ENCODE peak calls at places on chromosomes 1 and 21, in nine cellular contexts. M is LNCaP clone FGC; O is NCI-H1436; S is anterior cingulate cortex; G is stimulated activated CD4-positive, alpha-beta T cell treated with anti-CD3 and anti-CD28 coated beads, Interleukin-2, amount 100 ng/mL, for 24 hours; P is spleen; A is Jurkat, Clone E6-1; Z is activated effector memory CD4-positive, alpha-beta T cell treated with anti-CD3 and anti-CD28 coated beads, Interleukin-2, amount 50 U/mL, for 16 hours; R is RCC 7860. J is an unnamed sample.

GRCh38 chr1:212062832-212063438 is 27.4 kb downstream of the DTL start:
- DNase-seq in P (no peak), G (no peak), A (no peak), M (peak; percentile 23), S (no peak), R (peak; percentile 60), Z (no peak), O (peak; percentile 41), J (no peak)

GRCh38 chr1:60228253-60228594 is 154.7 kb upstream of the C1orf87 start:
- DNase-seq in Z (no peak), A (no peak), P (no peak), R (no peak), O (no peak), M (no peak), S (no peak), G (no peak), J (no peak)

GRCh38 chr1:100188617-100189016 is 10.6 kb upstream of the LRRC39 start:
- DNase-seq in P (no peak), Z (no peak), S (peak; percentile 3), A (no peak), M (peak; percentile 10), G (no peak), R (peak; percentile 96), O (no peak), J (no peak)

GRCh38 chr1:64474639-64475038 is 4.7 kb downstream of the CACHD1 start:
- DNase-seq in Z (no peak), P (no peak), A (no peak), O (no peak), S (no peak), R (peak; percentile 33), M (peak; percentile 93), G (no peak), J (no peak)

GRCh38 chr21:35386491-35387079 is 337.5 kb upstream of the RUNX1 start:
- DNase-seq in O (no peak), Z (no peak), S (no peak), A (no peak), M (no peak), G (no peak), P (no peak), R (no peak), J (no peak)

GRCh38 chr1:209326876-209327275 is 256.6 kb upstream of the CAMK1G start:
- DNase-seq in P (no peak), A (no peak), G (no peak), R (no peak), O (no peak), M (no peak), Z (no peak), S (no peak), J (no peak)

GRCh38 chr1:202659541-202659940 is 50.7 kb downstream of the SYT2 start:
- DNase-seq in P (no peak), Z (no peak), G (no peak), M (no peak), R (no peak), O (no peak), A (no peak), S (no peak), J (no peak)

GRCh38 chr1:234775477-234776246 is 165.7 kb upstream of the IRF2BP2 start:
- DNase-seq in P (peak; percentile 79), S (no peak), M (no peak), G (peak; percentile 24), Z (no peak), A (no peak), O (no peak), R (peak; percentile 45), J (no peak)

GRCh38 chr1:245488346-245489110 is 333.7 kb downstream of the KIF26B start:
- DNase-seq in Z (no peak), S (no peak), P (no peak), M (no peak), A (no peak), R (no peak), O (no peak), G (no peak), J (no peak)

GRCh38 chr1:159598196-159598595 is 10.6 kb downstream of the APCS start:
- DNase-seq in A (no peak), O (no peak), S (no peak), M (no peak), P (no peak), Z (no peak), R (peak; percentile 99), G (no peak), J (no peak)

GRCh38 chr1:44801491-44802305 is 1.5 kb downstream of the PLK3 start:
- DNase-seq in R (no peak), G (no peak), S (peak; percentile 62), O (no peak), M (no peak), P (peak; percentile 84), A (no peak), Z (peak; percentile 81), J (peak; percentile 81)

GRCh38 chr1:71987210-71987609 is 295.1 kb downstream of the NEGR1 start:
- DNase-seq in A (no peak), Z (no peak), M (no peak), S (no peak), P (no peak), G (no peak), R (no peak), O (no peak), J (no peak)

GRCh38 chr1:108830119-108831008 is 26.5 kb downstream of the AKNAD1 start:
- DNase-seq in A (no peak), S (peak; percentile 29), O (no peak), P (peak; percentile 73), M (no peak), Z (no peak), R (peak; percentile 98), G (no peak), J (peak; percentile 88)

GRCh38 chr1:29675481-29676263 is 439.4 kb downstream of the PTPRU start:
- DNase-seq in R (no peak), M (no peak), A (no peak), O (no peak), Z (no peak), S (no peak), P (no peak), G (no peak), J (no peak)

GRCh38 chr1:161342186-161342585 is 25.5 kb downstream of the CFAP126 start:
- DNase-seq in M (no peak), Z (no peak), A (no peak), S (no peak), G (no peak), P (no peak), O (no peak), R (no peak), J (no peak)

GRCh38 chr1:206581571-206581981 is 30.7 kb downstream of the EIF2D start:
- DNase-seq in R (no peak), G (peak; percentile 70), Z (peak; percentile 90), P (peak; percentile 86), S (no peak), A (no peak), M (no peak), O (no peak), J (no peak)

GRCh38 chr1:3483801-3484444 is 29.5 kb downstream of the ARHGEF16 start:
- DNase-seq in Z (peak; percentile 78), P (no peak), R (no peak), O (peak; percentile 22), A (no peak), S (no peak), G (peak; percentile 62), M (no peak), J (no peak)

GRCh38 chr1:87869563-87869962 is 540.9 kb downstream of the LMO4 start:
- DNase-seq in S (no peak), M (no peak), Z (no peak), P (no peak), O (no peak), A (no peak), R (peak; percentile 58), G (no peak), J (no peak)

GRCh38 chr1:240524356-240525071 is 87.4 kb downstream of the GREM2 start:
- DNase-seq in A (no peak), M (no peak), G (no peak), R (no peak), P (no peak), Z (no peak), S (no peak), O (no peak), J (no peak)

GRCh38 chr1:173044656-173045055 is 6.1 kb downstream of the TNFSF18 start:
- DNase-seq in M (no peak), A (no peak), G (no peak), O (no peak), S (no peak), P (no peak), R (no peak), Z (no peak), J (no peak)

GRCh38 chr1:175572932-175573871 is 170.2 kb downstream of the TNR start:
- DNase-seq in O (no peak), Z (no peak), P (no peak), M (no peak), S (no peak), R (no peak), A (no peak), G (no peak), J (no peak)

GRCh38 chr1:172826096-172826741 is 167.3 kb downstream of the FASLG start:
- DNase-seq in P (no peak), G (no peak), A (peak; percentile 28), O (no peak), M (no peak), Z (no peak), R (peak; percentile 58), S (no peak), J (no peak)

GRCh38 chr1:2156866-2157265 is 37.7 kb downstream of the FAAP20 start:
- DNase-seq in S (no peak), G (no peak), Z (no peak), P (no peak), O (no peak), R (no peak), A (no peak), M (no peak), J (no peak)